ENCODE peak calls at places on chromosomes 6 and 20, in four cellular contexts. A is heart left ventricle, S is left ventricle myocardium inferior, I is right cardiac atrium. Q is an unnamed sample.
A peak's percentile ranks its signal among the peaks of the same experiment; 100 is the strongest.

GRCh38 chr6:36508532-36508931 is 38.7 kb downstream of the STK38 start:
- DNase-seq in A (no peak), S (no peak), I (no peak), Q (no peak)

GRCh38 chr6:125471703-125472102 is 169.9 kb upstream of the HDDC2 start:
- DNase-seq in A (no peak), S (no peak), I (no peak), Q (no peak)

GRCh38 chr6:33453361-33454008 is 891 bp upstream of the ZBTB9 start:
- DNase-seq in A (no peak), S (no peak), I (no peak), Q (no peak)

GRCh38 chr6:165889636-165890403 is 226.8 kb upstream of the PDE10A start:
- DNase-seq in A (no peak), S (no peak), I (peak; percentile 26), Q (no peak)

GRCh38 chr6:111259089-111259831 is 172.0 kb downstream of the SLC16A10 start:
- DNase-seq in A (peak; percentile 98), S (peak; percentile 98), I (peak; percentile 98), Q (peak; percentile 95)

GRCh38 chr6:149809798-149810197 is 54.4 kb downstream of the LRP11 start:
- DNase-seq in A (no peak), S (no peak), I (no peak), Q (no peak)

GRCh38 chr20:63120286-63121090 is 95.4 kb downstream of the YTHDF1 start:
- DNase-seq in A (no peak), S (peak; percentile 9), I (peak; percentile 2), Q (no peak)

GRCh38 chr6:45502446-45502845 is 124.7 kb upstream of the SUPT3H start:
- DNase-seq in A (no peak), S (no peak), I (no peak), Q (no peak)

GRCh38 chr6:37565267-37566208 is 65.8 kb upstream of the CCDC167 start:
- DNase-seq in A (no peak), S (no peak), I (no peak), Q (no peak)

GRCh38 chr6:41442800-41443501 is 103.2 kb upstream of the FOXP4 start:
- DNase-seq in A (peak; percentile 44), S (peak; percentile 50), I (peak; percentile 57), Q (no peak)

GRCh38 chr6:133241901-133242760 is 974 bp downstream of the EYA4 start:
- DNase-seq in A (peak; percentile 10), S (peak; percentile 19), I (no peak), Q (no peak)

GRCh38 chr20:21397341-21398108 is at the start of gene NKX2-4:
- DNase-seq in A (no peak), S (no peak), I (no peak), Q (no peak)
- H3K4me3 ChIP-seq in A (no peak within 1 kb of the TSS), S (peak within 1 kb of the TSS; percentile 45), I (peak within 1 kb of the TSS; percentile 26), Q (no peak within 1 kb of the TSS)

GRCh38 chr6:53994201-53994600 is 117.0 kb upstream of the MLIP start:
- DNase-seq in A (no peak), S (no peak), I (no peak), Q (no peak)

GRCh38 chr6:54003316-54003715 is 107.9 kb upstream of the MLIP start:
- DNase-seq in A (no peak), S (no peak), I (no peak), Q (no peak)

GRCh38 chr6:54002118-54002517 is 109.1 kb upstream of the MLIP start:
- DNase-seq in A (no peak), S (no peak), I (no peak), Q (no peak)

GRCh38 chr6:53999088-53999755 is 112.0 kb upstream of the MLIP start:
- DNase-seq in A (no peak), S (no peak), I (no peak), Q (no peak)

DNA sequence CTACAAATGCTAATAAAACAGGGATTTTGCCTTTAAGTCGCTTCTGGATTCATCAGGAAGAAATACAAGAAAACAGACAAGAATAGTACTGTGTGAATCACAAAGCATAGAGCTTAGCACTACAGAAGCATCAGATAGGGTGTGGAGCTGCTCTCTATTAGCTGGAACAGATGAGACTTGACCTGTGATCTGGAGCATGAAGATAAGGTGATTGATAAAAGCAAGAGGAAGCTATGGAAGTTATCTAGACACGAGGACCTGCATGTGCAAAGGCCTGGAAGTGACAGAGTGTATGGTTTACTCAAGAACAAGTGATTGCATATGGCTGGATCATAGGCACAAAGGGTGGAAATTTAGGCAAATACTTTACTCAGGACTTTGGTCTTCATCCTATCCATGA is 113.0 kb upstream of the MLIP start:
- DNase-seq in A (no peak), S (no peak), I (no peak), Q (no peak)
- H3K4me3 ChIP-seq in A (no peak overlapping the region), S (no peak overlapping the region), I (no peak overlapping the region), Q (no peak overlapping the region)

GRCh38 chr6:159116343-159116742 is 52.9 kb upstream of the FNDC1 start:
- DNase-seq in A (no peak), S (peak; percentile 28), I (no peak), Q (no peak)
- H3K4me3 ChIP-seq in A (no peak overlapping the region), S (no peak overlapping the region), I (no peak overlapping the region), Q (no peak overlapping the region)

DNA sequence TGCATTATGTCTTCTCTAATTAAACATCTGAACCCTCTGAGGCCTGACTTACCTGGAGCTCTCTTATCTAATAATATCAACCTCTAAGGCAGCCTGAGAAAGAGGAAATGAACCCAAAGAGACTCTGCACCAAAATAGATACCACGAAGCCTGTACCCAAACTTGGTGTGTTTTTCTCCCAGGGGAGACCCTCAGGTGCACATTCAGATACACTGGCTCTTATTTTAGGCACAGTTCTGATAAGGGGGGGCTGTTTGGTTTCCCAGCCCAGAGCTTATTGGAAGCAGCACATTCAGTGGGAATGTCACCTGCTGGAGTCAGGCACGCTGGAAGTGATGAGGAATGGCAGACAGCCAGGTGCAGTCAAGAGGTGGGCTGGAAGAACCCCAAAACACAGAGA is 9.8 kb upstream of the CCR6 start:
- DNase-seq in A (no peak), S (no peak), I (no peak), Q (no peak)
- H3K4me3 ChIP-seq in A (no peak overlapping the region), S (no peak overlapping the region), I (no peak overlapping the region), Q (no peak overlapping the region)

GRCh38 chr6:131063764-131064272 is 773 bp upstream of the EPB41L2 start:
- DNase-seq in A (no peak), S (no peak), I (peak; percentile 37), Q (no peak)
- H3K4me3 ChIP-seq in A (peak overlapping the region; percentile 82), S (peak overlapping the region; percentile 96), I (peak overlapping the region; percentile 92), Q (peak overlapping the region; percentile 80)

GRCh38 chr20:309841-310644 is 12.7 kb downstream of the ZCCHC3 start:
- DNase-seq in A (peak; percentile 99), S (peak; percentile 98), I (peak; percentile 99), Q (peak; percentile 98)

GRCh38 chr20:308427-309038 is 11.2 kb downstream of the ZCCHC3 start:
- DNase-seq in A (no peak), S (no peak), I (no peak), Q (no peak)

GRCh38 chr20:310645-311044 is 13.3 kb downstream of the ZCCHC3 start:
- DNase-seq in A (no peak), S (no peak), I (no peak), Q (no peak)

GRCh38 chr20:311603-312002 is 13.7 kb upstream of the SOX12 start:
- DNase-seq in A (no peak), S (no peak), I (no peak), Q (no peak)

DNA sequence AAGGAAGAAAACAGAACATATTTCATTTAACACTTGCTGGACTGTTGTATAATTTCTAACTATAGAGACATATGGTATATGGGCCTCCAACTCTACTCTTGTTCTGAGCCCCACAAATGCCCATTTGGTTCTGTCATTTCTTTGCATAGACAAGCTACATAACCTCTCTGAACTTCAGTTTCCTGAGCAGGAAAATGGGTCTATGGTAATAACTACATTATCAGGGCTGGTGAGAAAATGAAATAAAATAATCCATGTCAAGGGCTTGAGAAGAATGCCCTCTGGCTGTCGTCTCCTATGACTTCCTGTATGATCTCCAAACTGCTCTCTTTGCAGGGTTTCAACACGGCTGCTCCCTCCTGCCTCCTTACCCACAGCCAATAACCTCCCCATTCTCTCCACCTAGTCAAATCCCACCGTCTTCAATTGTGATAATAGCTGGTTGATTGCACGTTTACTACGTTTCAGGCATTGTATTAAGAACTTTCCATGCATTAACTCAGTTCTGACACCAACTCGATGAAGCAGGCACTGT is 12.0 kb downstream of the ZCCHC3 start:
- DNase-seq in A (no peak), S (no peak), I (no peak), Q (no peak)
- H3K4me3 ChIP-seq in A (no peak overlapping the region), S (peak overlapping the region; percentile 69), I (peak overlapping the region; percentile 78), Q (peak overlapping the region; percentile 64)

GRCh38 chr6:138844203-138844602 is 48.3 kb downstream of the ECT2L start:
- DNase-seq in A (peak; percentile 49), S (peak; percentile 70), I (peak; percentile 61), Q (peak; percentile 68)
- H3K4me3 ChIP-seq in A (no peak overlapping the region), S (peak overlapping the region; percentile 32), I (peak overlapping the region; percentile 7), Q (no peak overlapping the region)

GRCh38 chr20:11249683-11250082 is 575.9 kb upstream of the JAG1 start:
- DNase-seq in A (no peak), S (no peak), I (no peak), Q (no peak)
- H3K4me3 ChIP-seq in A (no peak overlapping the region), S (no peak overlapping the region), I (no peak overlapping the region), Q (no peak overlapping the region)

Q was measured in retinal pigment epithelial cell.